ENCODE peak calls at places on chromosome 15, in five cellular contexts. One of them, this sample, is unnamed.

GRCh38 chr15:65532738-65533051 is 2.4 kb downstream of the HACD3 start:
- DNase-seq in NCI-H1930: no peak
- DNase-seq in Calu3: no peak
- DNase-seq in activated CD4-positive, alpha-beta memory T cell treated with anti-CD3 and anti-CD28 coated beads for 36 hours: no peak
- DNase-seq in brain microvascular endothelial cell: no peak
- DNase-seq in this sample: no peak

GRCh38 chr15:32824777-32825176 is 107.0 kb downstream of the GREM1 start:
- DNase-seq in NCI-H1930: no peak
- DNase-seq in Calu3: no peak
- DNase-seq in activated CD4-positive, alpha-beta memory T cell treated with anti-CD3 and anti-CD28 coated beads for 36 hours: no peak
- DNase-seq in brain microvascular endothelial cell: peak
- DNase-seq in this sample: no peak

GRCh38 chr15:60972301-60972700 is 256.8 kb downstream of the RORA start:
- DNase-seq in NCI-H1930: no peak
- DNase-seq in Calu3: no peak
- DNase-seq in activated CD4-positive, alpha-beta memory T cell treated with anti-CD3 and anti-CD28 coated beads for 36 hours: no peak
- DNase-seq in brain microvascular endothelial cell: peak
- DNase-seq in this sample: no peak

GRCh38 chr15:66760968-66761722 is 59.1 kb downstream of the SMAD6 start:
- DNase-seq in NCI-H1930: no peak
- DNase-seq in Calu3: peak
- DNase-seq in activated CD4-positive, alpha-beta memory T cell treated with anti-CD3 and anti-CD28 coated beads for 36 hours: no peak
- DNase-seq in brain microvascular endothelial cell: no peak
- DNase-seq in this sample: no peak

GRCh38 chr15:74884428-74885223 is 5.2 kb upstream of the MPI start:
- DNase-seq in NCI-H1930: no peak
- DNase-seq in Calu3: no peak
- DNase-seq in activated CD4-positive, alpha-beta memory T cell treated with anti-CD3 and anti-CD28 coated beads for 36 hours: no peak
- DNase-seq in brain microvascular endothelial cell: no peak
- DNase-seq in this sample: no peak

GRCh38 chr15:79154491-79155182 is 64.1 kb upstream of the RASGRF1 start:
- DNase-seq in NCI-H1930: no peak
- DNase-seq in Calu3: no peak
- DNase-seq in activated CD4-positive, alpha-beta memory T cell treated with anti-CD3 and anti-CD28 coated beads for 36 hours: no peak
- DNase-seq in brain microvascular endothelial cell: no peak
- DNase-seq in this sample: no peak

GRCh38 chr15:47620960-47621681 is 96.2 kb upstream of the SEMA6D start:
- DNase-seq in NCI-H1930: no peak
- DNase-seq in Calu3: no peak
- DNase-seq in activated CD4-positive, alpha-beta memory T cell treated with anti-CD3 and anti-CD28 coated beads for 36 hours: no peak
- DNase-seq in brain microvascular endothelial cell: no peak
- DNase-seq in this sample: no peak

GRCh38 chr15:25905140-25905539 is 42.0 kb upstream of the ATP10A start:
- DNase-seq in NCI-H1930: no peak
- DNase-seq in Calu3: no peak
- DNase-seq in activated CD4-positive, alpha-beta memory T cell treated with anti-CD3 and anti-CD28 coated beads for 36 hours: peak
- DNase-seq in brain microvascular endothelial cell: peak
- DNase-seq in this sample: no peak

GRCh38 chr15:66293419-66294156 is at the start of gene DIS3L:
- DNase-seq in NCI-H1930: peak
- DNase-seq in Calu3: peak
- DNase-seq in activated CD4-positive, alpha-beta memory T cell treated with anti-CD3 and anti-CD28 coated beads for 36 hours: peak
- DNase-seq in brain microvascular endothelial cell: no peak
- DNase-seq in this sample: no peak

This sample was measured in NCI-H187.